ENCODE peak calls at places on chromosomes 3 and 15, in six cellular contexts. O, J, I, A, U and W are unnamed samples.

GRCh38 chr3:31670136-31670535 is 137.4 kb downstream of the STT3B start:
- DNase-seq in O (no peak), J (no peak), I (no peak), A (no peak), U (no peak), W (no peak)

GRCh38 chr3:126266291-126266840 is 86.0 kb upstream of the ALDH1L1 start:
- DNase-seq in O (peak; percentile 34), J (no peak), I (peak; percentile 44), A (peak; percentile 77), U (no peak), W (peak; percentile 63)

GRCh38 chr15:62066663-62067447 is at the start of gene C2CD4A:
- DNase-seq in O (peak; percentile 83), J (no peak), I (peak; percentile 87), A (peak; percentile 77), U (peak; percentile 70), W (peak; percentile 56)

GRCh38 chr15:29570931-29571727 is 251.1 kb downstream of the TJP1 start:
- DNase-seq in O (peak; percentile 50), J (no peak), I (no peak), A (no peak), U (peak; percentile 27), W (peak; percentile 48)

GRCh38 chr15:25871403-25871802 is 8.3 kb upstream of the ATP10A start:
- DNase-seq in O (no peak), J (no peak), I (no peak), A (no peak), U (no peak), W (no peak)

GRCh38 chr3:8239718-8240698 is 261.6 kb upstream of the LMCD1 start:
- DNase-seq in O (peak; percentile 9), J (no peak), I (no peak), A (no peak), U (peak; percentile 13), W (no peak)

GRCh38 chr15:81752149-81752942 is 293.5 kb downstream of the MEX3B start:
- DNase-seq in O (peak; percentile 21), J (no peak), I (peak; percentile 54), A (no peak), U (peak; percentile 34), W (peak; percentile 50)

GRCh38 chr15:41934843-41935242 is 37.5 kb downstream of the EHD4 start:
- DNase-seq in O (peak; percentile 61), J (no peak), I (peak; percentile 88), A (no peak), U (peak; percentile 67), W (no peak)

GRCh38 chr3:56988874-56989433 is 71.5 kb upstream of the SPATA12 start:
- DNase-seq in O (peak; percentile 85), J (no peak), I (peak; percentile 91), A (peak; percentile 84), U (peak; percentile 59), W (peak; percentile 86)
- H3K27ac ChIP-seq in O (peak overlapping the region; percentile 51), J (peak overlapping the region; percentile 63), I (no peak overlapping the region), A (peak overlapping the region; percentile 46), U (no peak overlapping the region), W (peak overlapping the region; percentile 11)

GRCh38 chr3:130846181-130846580 is 47.7 kb upstream of the ATP2C1 start:
- DNase-seq in O (no peak), J (no peak), I (no peak), A (no peak), U (peak; percentile 75), W (no peak)

GRCh38 chr3:130850044-130850797 is 43.7 kb upstream of the ATP2C1 start:
- DNase-seq in O (no peak), J (no peak), I (no peak), A (peak; percentile 15), U (peak; percentile 98), W (no peak)

GRCh38 chr3:130844462-130844861 is 49.4 kb upstream of the ATP2C1 start:
- DNase-seq in O (no peak), J (no peak), I (no peak), A (no peak), U (no peak), W (no peak)

GRCh38 chr3:130850846-130851245 is 43.0 kb upstream of the ATP2C1 start:
- DNase-seq in O (no peak), J (no peak), I (no peak), A (no peak), U (peak; percentile 67), W (no peak)

GRCh38 chr3:130849111-130849552 is 44.8 kb upstream of the ATP2C1 start:
- DNase-seq in O (peak; percentile 70), J (no peak), I (peak; percentile 68), A (no peak), U (peak; percentile 60), W (no peak)
- H3K27ac ChIP-seq in O (no peak overlapping the region), J (no peak overlapping the region), I (no peak overlapping the region), A (no peak overlapping the region), U (peak overlapping the region; percentile 98), W (no peak overlapping the region)

DNA sequence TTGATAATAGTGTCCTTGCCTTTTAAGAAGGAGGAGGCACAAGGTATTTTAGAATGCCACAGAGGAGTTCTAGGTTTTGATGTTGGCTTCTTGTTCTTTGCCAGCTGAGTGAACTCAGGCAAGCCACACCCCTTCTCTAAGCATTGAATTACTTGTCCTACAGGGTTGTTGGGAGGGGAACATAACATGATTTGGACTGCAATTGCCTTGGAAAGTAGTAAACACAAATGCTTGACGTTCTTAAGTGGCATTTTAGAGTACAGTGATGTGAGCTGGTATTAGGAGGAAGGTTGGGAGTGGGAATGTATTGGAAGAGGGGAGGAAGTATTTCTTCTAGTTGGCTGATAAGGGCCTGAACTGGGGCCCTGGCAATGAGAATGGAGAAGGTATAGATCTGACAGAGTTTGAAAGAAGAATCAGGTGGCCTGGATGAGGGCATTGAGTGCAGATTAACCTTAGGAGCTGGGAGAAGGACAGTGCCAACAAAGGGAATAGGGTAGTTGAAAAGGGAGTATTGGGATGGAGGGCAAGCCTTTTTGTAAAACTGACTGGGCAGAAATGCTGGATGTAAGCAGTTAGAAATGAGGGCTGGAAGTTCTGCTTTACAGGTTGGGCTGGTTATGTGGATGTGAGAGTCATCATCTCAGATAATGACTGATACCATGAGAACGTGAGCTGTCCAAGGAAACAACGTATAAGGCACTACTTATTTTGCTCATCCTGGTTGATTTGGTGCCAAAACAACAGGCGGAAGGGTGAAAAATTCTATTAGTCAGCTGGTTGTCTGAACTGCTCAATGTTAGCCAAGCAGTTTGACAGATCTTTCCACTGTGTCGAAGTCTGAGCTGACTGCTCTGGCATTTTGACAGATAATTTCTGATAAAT is 16.7 kb downstream of the KAT2B start:
- DNase-seq in O (no peak), J (no peak), I (no peak), A (no peak), U (peak; percentile 98), W (no peak)
- H3K27ac ChIP-seq in O (peak overlapping the region; percentile 37), J (peak overlapping the region; percentile 87), I (peak overlapping the region; percentile 34), A (no peak overlapping the region), U (peak overlapping the region; percentile 73), W (peak overlapping the region; percentile 61)

GRCh38 chr15:85475711-85476110 is 95.3 kb downstream of the AKAP13 start:
- DNase-seq in O (no peak), J (no peak), I (no peak), A (no peak), U (no peak), W (no peak)
- H3K27ac ChIP-seq in O (no peak overlapping the region), J (no peak overlapping the region), I (no peak overlapping the region), A (no peak overlapping the region), U (no peak overlapping the region), W (no peak overlapping the region)

GRCh38 chr15:90142216-90143175 is 40.2 kb upstream of the IDH2 start:
- DNase-seq in O (no peak), J (no peak), I (no peak), A (no peak), U (no peak), W (no peak)

GRCh38 chr15:90143176-90143655 is 40.9 kb upstream of the IDH2 start:
- DNase-seq in O (peak; percentile 85), J (no peak), I (peak; percentile 86), A (no peak), U (peak; percentile 48), W (no peak)

GRCh38 chr15:90141646-90142045 is 39.4 kb upstream of the IDH2 start:
- DNase-seq in O (no peak), J (no peak), I (no peak), A (no peak), U (no peak), W (no peak)

GRCh38 chr15:90145761-90146160 is 43.5 kb upstream of the IDH2 start:
- DNase-seq in O (no peak), J (no peak), I (no peak), A (no peak), U (no peak), W (no peak)

DNA sequence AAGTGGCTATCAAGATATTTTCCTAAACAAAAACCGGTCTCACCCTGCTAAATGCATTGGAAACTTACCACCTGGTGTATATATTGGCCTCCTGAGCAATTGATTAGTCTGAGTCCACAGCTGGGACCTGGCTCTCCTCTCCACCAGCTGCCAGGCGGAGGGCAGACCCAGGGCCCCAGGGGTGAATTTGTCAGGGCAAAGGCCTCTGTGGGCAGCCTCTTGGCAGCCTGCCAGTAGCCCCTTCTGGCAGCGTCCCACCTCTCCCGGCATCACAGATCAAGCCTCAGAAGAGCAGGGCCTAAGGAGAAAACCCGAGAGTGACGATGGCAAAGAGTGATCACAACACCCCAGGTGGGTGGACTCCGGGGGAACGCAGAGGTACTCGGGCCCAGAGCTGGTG is 43.0 kb upstream of the IDH2 start:
- DNase-seq in O (no peak), J (no peak), I (no peak), A (no peak), U (no peak), W (no peak)
- H3K27ac ChIP-seq in O (no peak overlapping the region), J (no peak overlapping the region), I (no peak overlapping the region), A (no peak overlapping the region), U (no peak overlapping the region), W (no peak overlapping the region)

DNA sequence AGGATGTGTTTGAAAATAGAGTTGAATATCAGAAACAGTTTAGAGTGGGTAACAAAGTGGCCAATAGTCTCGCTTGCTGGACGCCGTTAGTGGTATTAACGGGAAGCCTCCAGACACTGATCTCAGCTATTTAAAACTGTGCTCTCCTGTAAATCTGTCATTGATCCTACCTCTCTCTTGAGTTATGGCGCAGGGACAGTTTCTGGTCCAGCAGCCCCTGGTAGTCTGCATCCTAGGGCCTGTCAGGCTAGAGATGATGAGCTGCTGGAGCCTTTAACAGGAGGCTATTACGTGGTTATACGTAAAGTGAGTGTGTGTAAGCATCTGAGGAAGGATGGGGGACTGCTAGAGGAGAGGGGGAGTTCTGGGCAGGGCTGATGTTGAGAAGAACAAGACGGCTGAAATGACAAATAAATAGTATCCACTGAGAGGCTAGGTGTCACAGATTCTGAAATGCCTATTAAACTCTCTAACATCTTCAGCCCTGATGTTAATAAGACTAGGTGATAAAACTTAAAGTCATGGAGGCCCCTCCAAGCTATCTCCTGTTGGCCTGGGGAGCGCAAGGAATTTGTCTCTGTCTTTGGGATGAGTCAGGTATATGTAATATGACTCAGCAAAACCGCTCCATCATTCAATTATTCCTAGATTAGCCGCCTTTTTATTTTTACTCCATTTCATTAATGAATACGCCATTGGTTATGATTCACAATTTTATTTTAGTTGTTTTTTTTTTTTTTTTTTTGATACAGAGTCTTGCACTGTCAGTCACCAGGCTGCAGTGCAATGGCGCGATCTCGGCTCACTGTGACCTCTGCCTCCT is 155.7 kb downstream of the GREM1 start:
- DNase-seq in O (no peak), J (no peak), I (no peak), A (no peak), U (no peak), W (no peak)
- H3K27ac ChIP-seq in O (peak overlapping the region; percentile 73), J (peak overlapping the region; percentile 79), I (peak overlapping the region; percentile 51), A (no peak overlapping the region), U (no peak overlapping the region), W (no peak overlapping the region)

DNA sequence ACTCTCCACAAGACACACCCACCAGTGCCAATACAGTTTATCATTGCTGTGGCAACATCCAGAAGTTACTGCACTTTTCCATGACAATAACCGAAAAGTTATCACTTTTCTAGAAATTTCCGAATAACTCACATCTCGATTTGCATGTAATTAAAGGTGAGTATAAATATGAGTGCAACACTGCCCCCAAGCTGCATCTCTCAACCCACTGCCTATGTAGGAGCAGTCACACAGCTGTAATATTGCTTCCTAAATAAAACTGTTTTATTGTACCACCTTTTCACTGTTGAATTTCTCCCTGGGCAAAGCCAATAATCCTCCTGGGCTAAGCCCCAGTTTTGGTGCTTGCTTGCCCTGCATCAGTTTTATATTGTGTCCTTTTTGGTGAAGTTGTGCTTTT is 601.0 kb upstream of the EPHA6 start:
- DNase-seq in O (no peak), J (no peak), I (no peak), A (no peak), U (no peak), W (no peak)
- H3K27ac ChIP-seq in O (no peak overlapping the region), J (no peak overlapping the region), I (no peak overlapping the region), A (no peak overlapping the region), U (no peak overlapping the region), W (no peak overlapping the region)